ENCODE peak calls at places on chromosomes 7 and 10, in five cellular contexts. A is lower leg skin; H is iPS-NIHi11; U is fibroblast of mammary gland; E is stimulated activated CD8-positive, alpha-beta memory T cell treated with anti-CD3 and anti-CD28 coated beads, Interleukin-7, amount 100 ng/mL, for 24 hours. O is an unnamed sample.

GRCh38 chr10:6426317-6426716 is 153.8 kb downstream of the PRKCQ start:
- DNase-seq in E (no peak), U (no peak), A (no peak), H (no peak), O (no peak)

GRCh38 chr7:93048136-93048930 is 69.4 kb downstream of the SAMD9 start:
- DNase-seq in E (no peak), U (peak; percentile 72), H (no peak), A (no peak), O (no peak)

GRCh38 chr10:69786791-69787190 is 14.9 kb upstream of the COL13A1 start:
- DNase-seq in A (no peak), H (no peak), U (peak; percentile 57), E (no peak), O (peak; percentile 27)

GRCh38 chr10:78301891-78302738 is 268.5 kb downstream of the RPS24 start:
- DNase-seq in A (peak; percentile 76), U (no peak), H (no peak), E (no peak), O (no peak)

GRCh38 chr7:96303686-96304443 is 18.0 kb downstream of the SLC25A13 start:
- DNase-seq in U (peak; percentile 78), H (no peak), E (no peak), A (no peak), O (no peak)

GRCh38 chr7:2944729-2945128 is 98.9 kb downstream of the CARD11 start:
- DNase-seq in U (no peak), H (no peak), E (no peak), A (peak; percentile 56), O (no peak)

GRCh38 chr7:114155766-114156110 is 236.9 kb upstream of the PPP1R3A start:
- DNase-seq in H (no peak), A (no peak), U (peak; percentile 11), E (no peak), O (no peak)

GRCh38 chr10:124560377-124560776 is 98.8 kb downstream of the LHPP start:
- DNase-seq in H (no peak), A (no peak), U (peak; percentile 82), E (no peak), O (no peak)

GRCh38 chr7:81611040-81611439 is 158.8 kb downstream of the HGF start:
- DNase-seq in A (no peak), E (no peak), H (no peak), U (no peak), O (no peak)

GRCh38 chr7:112505495-112505894 is 24.7 kb downstream of the LSMEM1 start:
- DNase-seq in A (no peak), H (no peak), U (no peak), E (no peak), O (no peak)

GRCh38 chr10:10642741-10643280 is 374.9 kb upstream of the CELF2 start:
- DNase-seq in H (peak; percentile 18), U (peak; percentile 23), A (no peak), E (no peak), O (no peak)

GRCh38 chr10:93701903-93702277 is 502 bp downstream of the FRA10AC1 start:
- DNase-seq in A (no peak), E (no peak), H (peak; percentile 14), U (peak; percentile 56), O (peak; percentile 17)

GRCh38 chr7:155456772-155457543 is 971 bp upstream of the EN2 start:
- DNase-seq in U (peak; percentile 31), E (no peak), H (peak; percentile 94), A (no peak), O (peak; percentile 99)

GRCh38 chr7:21401944-21402343 is 25.9 kb upstream of the SP4 start:
- DNase-seq in E (no peak), A (no peak), H (no peak), U (no peak), O (no peak)

GRCh38 chr7:101676062-101676461 is 47.0 kb upstream of the MYL10 start:
- DNase-seq in E (no peak), U (no peak), A (no peak), H (no peak), O (no peak)

GRCh38 chr7:44087914-44088838 is 5.8 kb upstream of the POLM start:
- DNase-seq in H (no peak), U (peak; percentile 96), E (no peak), A (no peak), O (no peak)

GRCh38 chr10:97708976-97709745 is 4.4 kb upstream of the MARVELD1 start:
- DNase-seq in H (peak; percentile 69), U (peak; percentile 77), E (no peak), A (peak; percentile 95), O (peak; percentile 64)

GRCh38 chr7:148849393-148850098 is 34.5 kb downstream of the EZH2 start:
- DNase-seq in A (no peak), U (no peak), E (no peak), H (no peak), O (no peak)

GRCh38 chr7:90383422-90383821 is 19.8 kb upstream of the CLDN12 start:
- DNase-seq in A (no peak), H (no peak), U (peak; percentile 66), E (no peak), O (no peak)

GRCh38 chr7:152760384-152761115 is 998 bp downstream of the ACTR3B start:
- DNase-seq in E (no peak), A (no peak), U (peak; percentile 10), H (no peak), O (no peak)

GRCh38 chr10:103499881-103500280 is 6.4 kb downstream of the NEURL1 start:
- DNase-seq in U (no peak), H (no peak), A (no peak), E (no peak), O (no peak)

GRCh38 chr7:120785056-120785455 is 72.9 kb downstream of the TSPAN12 start:
- DNase-seq in A (no peak), U (no peak), E (no peak), H (no peak), O (no peak)

GRCh38 chr7:77422500-77422899 is 6.4 kb upstream of the GSAP start:
- DNase-seq in U (no peak), E (no peak), A (no peak), H (no peak), O (no peak)

GRCh38 chr7:91007371-91007770 is 256.9 kb upstream of the FZD1 start:
- DNase-seq in U (no peak), E (no peak), H (no peak), A (no peak), O (no peak)

GRCh38 chr10:60171436-60172013 is 218.2 kb downstream of the ANK3 start:
- DNase-seq in A (no peak), U (no peak), H (no peak), E (no peak), O (no peak)

GRCh38 chr7:6571160-6571779 is 6.0 kb upstream of the ZDHHC4 start:
- DNase-seq in U (no peak), E (no peak), A (no peak), H (no peak), O (no peak)

GRCh38 chr10:78292987-78293865 is 259.6 kb downstream of the RPS24 start:
- DNase-seq in E (no peak), H (peak; percentile 53), A (no peak), U (no peak), O (peak; percentile 23)

O was measured in HEK293T.